ENCODE peak calls at places on chromosomes 13 and 19, in four cellular contexts. P is HCT116, G is K562, N is Panc1. L is an unnamed sample.

GRCh38 chr13:60425332-60425731 is 28.3 kb downstream of the TDRD3 start:
- DNase-seq in P (no peak), G (no peak), N (no peak), L (no peak)

GRCh38 chr13:47288546-47288945 is 391.7 kb upstream of the HTR2A start:
- DNase-seq in P (no peak), G (no peak), N (no peak), L (no peak)

GRCh38 chr19:54541712-54542111 is 31.9 kb upstream of the LILRA2 start:
- DNase-seq in P (no peak), G (no peak), N (no peak), L (no peak)

GRCh38 chr13:47168086-47168485 is 271.2 kb upstream of the HTR2A start:
- DNase-seq in P (no peak), G (no peak), N (no peak), L (no peak)

GRCh38 chr13:76455960-76456359 is 430.2 kb downstream of the KCTD12 start:
- DNase-seq in P (no peak), G (no peak), N (no peak), L (no peak)

GRCh38 chr13:41200126-41200525 is 5.8 kb upstream of the KBTBD7 start:
- DNase-seq in P (no peak), G (no peak), N (no peak), L (no peak)

GRCh38 chr13:113915786-113916329 is 52.0 kb upstream of the GAS6 start:
- DNase-seq in P (no peak), G (no peak), N (no peak), L (no peak)

GRCh38 chr13:61414686-61415664 is 674 bp downstream of the PCDH20 start:
- DNase-seq in P (no peak), G (no peak), N (no peak), L (peak)

GRCh38 chr13:111179908-111180756 is 65.0 kb downstream of the ARHGEF7 start:
- DNase-seq in P (no peak), G (no peak), N (no peak), L (no peak)

GRCh38 chr13:107271226-107271625 is 703.3 kb upstream of the ARGLU1 start:
- DNase-seq in P (no peak), G (no peak), N (no peak), L (no peak)

GRCh38 chr19:42601811-42602443 is 7.2 kb upstream of the CEACAM8 start:
- DNase-seq in P (no peak), G (peak), N (no peak), L (peak)

GRCh38 chr13:95317037-95317989 is 16.1 kb upstream of the ABCC4 start:
- DNase-seq in P (no peak), G (peak), N (no peak), L (no peak)

GRCh38 chr19:55272142-55272541 is 7.8 kb downstream of the HSPBP1 start:
- DNase-seq in P (no peak), G (no peak), N (no peak), L (no peak)

GRCh38 chr19:574658-575526 is 2.5 kb downstream of the BSG start:
- DNase-seq in P (no peak), G (peak), N (no peak), L (peak)

GRCh38 chr13:60019119-60019993 is 144.4 kb downstream of the DIAPH3 start:
- DNase-seq in P (no peak), G (no peak), N (no peak), L (peak)

GRCh38 chr13:45162821-45163220 is 38.0 kb downstream of the KCTD4 start:
- DNase-seq in P (peak), G (no peak), N (peak), L (no peak)

GRCh38 chr19:13953021-13953531 is 767 bp downstream of the DCAF15 start:
- DNase-seq in P (no peak), G (peak), N (no peak), L (no peak)

DNA sequence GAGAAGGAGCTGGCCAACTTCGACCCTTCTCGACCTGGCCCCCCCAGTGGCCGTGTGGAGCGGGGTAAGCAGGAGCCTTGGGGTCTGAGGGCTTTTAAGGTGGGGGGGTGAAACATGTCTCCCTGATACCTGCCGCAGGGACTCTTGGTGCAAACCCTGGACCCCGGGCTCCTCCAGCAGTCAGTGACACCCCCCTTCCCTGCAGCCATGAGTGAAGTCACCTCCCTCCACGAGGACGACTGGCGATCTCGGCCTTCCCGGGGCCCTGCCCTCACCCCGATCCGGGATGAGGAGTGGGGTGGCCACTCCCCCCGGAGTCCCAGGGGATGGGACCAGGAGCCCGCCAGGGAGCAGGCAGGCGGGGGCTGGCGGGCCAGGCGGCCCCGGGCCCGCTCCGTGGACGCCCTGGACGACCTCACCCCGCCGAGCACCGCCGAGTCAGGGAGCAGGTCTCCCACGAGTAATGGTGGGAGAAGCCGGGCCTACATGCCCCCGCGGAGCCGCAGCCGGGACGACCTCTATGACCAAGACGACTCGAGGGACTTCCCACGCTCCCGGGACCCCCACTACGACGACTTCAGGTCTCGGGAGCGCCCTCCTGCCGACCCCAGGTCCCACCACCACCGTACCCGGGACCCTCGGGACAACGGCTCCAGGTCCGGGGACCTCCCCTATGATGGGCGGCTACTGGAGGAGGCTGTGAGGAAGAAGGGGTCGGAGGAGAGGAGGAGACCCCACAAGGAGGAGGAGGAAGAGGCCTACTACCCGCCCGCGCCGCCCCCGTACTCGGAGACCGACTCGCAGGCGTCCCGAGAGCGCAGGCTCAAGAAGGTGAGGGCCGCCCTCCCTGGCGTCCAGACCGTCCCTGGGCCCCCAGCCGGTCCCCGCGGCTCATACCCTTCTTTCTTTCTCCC is 1.6 kb upstream of the USF2 start:
- DNase-seq in P (no peak), G (peak), N (no peak), L (no peak)
- TF ChIP-seq TCF7L2 in P (no peak), G (no peak), N (no peak), L (no peak)

GRCh38 chr19:10368101-10368803 is 12.1 kb downstream of the TYK2 start:
- DNase-seq in P (no peak), G (no peak), N (no peak), L (no peak)

GRCh38 chr19:10362259-10362658 is 18.1 kb downstream of the TYK2 start:
- DNase-seq in P (no peak), G (no peak), N (no peak), L (no peak)

GRCh38 chr19:10363789-10364281 is 16.5 kb downstream of the TYK2 start:
- DNase-seq in P (no peak), G (no peak), N (no peak), L (no peak)

GRCh38 chr19:10364644-10365043 is 15.7 kb downstream of the TYK2 start:
- DNase-seq in P (no peak), G (no peak), N (no peak), L (no peak)

DNA sequence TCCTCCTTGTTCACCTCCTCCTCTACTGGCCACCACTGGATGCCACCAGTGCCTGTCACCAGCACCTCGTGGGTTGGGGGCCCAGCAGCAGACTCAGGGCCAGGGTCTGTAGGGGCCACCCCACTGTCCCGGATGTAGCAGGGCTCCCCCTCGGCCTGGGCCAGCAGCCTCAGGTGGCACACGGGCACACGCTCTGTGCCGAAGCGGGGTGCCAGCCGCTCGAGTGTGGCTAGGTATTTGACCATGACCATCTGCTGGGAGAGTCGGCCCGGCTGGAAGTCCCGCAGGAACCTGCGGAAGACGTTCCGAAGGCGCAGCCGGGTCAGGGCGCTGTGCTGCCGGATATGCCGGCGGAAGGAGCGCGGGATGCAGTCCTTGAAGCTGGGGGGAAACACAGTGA is 14.9 kb downstream of the TYK2 start:
- DNase-seq in P (no peak), G (no peak), N (no peak), L (no peak)
- TF ChIP-seq TCF7L2 in P (no peak), G (no peak), N (no peak), L (no peak)

DNA sequence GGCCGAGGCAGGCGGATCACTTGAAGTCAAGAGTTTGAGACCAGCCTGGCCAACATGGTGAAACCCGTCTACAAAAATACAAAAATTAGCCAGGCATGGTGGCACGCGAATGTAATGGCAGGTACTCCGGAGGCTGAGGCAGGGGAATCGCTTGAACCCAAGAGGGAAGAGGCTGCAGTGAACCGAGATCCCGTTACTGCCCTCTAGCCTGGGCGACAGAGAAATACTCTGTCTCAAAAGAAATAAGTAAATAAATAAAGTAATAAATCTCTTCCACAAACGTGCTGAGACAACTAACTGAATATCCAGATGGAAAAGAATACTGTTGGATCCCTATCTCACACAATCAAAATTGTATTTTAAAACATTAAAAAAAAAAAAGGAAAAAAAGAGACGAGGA is 807 bp upstream of the ZNF813 start:
- DNase-seq in P (no peak), G (no peak), N (no peak), L (no peak)
- TF ChIP-seq TCF7L2 in P (no peak), G (no peak), N (no peak), L (no peak)

GRCh38 chr13:50229935-50230334 is 214.7 kb downstream of the KCNRG start:
- DNase-seq in P (no peak), G (no peak), N (no peak), L (no peak)

GRCh38 chr13:50227356-50227755 is 212.1 kb downstream of the KCNRG start:
- DNase-seq in P (no peak), G (no peak), N (no peak), L (no peak)

GRCh38 chr13:50226515-50227147 is 211.4 kb downstream of the KCNRG start:
- DNase-seq in P (no peak), G (no peak), N (no peak), L (no peak)

GRCh38 chr13:50228527-50228926 is 213.3 kb downstream of the KCNRG start:
- DNase-seq in P (no peak), G (no peak), N (no peak), L (no peak)

DNA sequence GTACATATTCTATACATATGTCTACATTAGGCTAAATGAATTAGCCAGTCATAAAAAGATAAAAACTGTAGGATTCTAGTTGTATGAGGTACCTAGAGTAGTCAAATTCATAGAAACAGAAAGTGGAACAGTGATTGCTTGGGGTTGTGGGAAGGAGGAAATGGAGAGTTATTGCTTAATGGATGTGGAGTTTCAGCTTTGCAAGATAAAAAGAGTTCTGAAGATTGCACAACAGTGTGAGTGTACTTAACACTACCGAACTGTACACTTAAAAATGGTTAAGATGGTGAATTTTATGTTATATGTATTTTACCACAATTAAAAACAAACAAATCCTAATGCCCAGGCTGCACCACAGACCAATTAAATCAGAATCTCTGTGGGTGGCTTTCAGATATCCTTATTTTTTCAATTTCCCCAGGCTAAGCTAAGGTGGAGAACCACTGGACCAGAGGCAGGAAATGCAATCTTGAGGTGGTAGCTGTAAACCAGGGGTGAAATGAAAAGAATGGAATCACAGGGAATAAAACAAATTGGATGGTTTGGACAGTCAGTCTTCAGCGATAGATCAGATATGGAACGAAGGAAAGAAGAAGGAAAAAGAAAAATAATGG is 215.2 kb downstream of the KCNRG start:
- DNase-seq in P (no peak), G (no peak), N (no peak), L (peak)
- TF ChIP-seq TCF7L2 in P (no peak), G (no peak), N (no peak), L (no peak)

GRCh38 chr19:49637865-49638350 is 2.0 kb downstream of the RRAS start:
- DNase-seq in P (no peak), G (peak), N (no peak), L (no peak)
- TF ChIP-seq TCF7L2 in P (no peak), G (no peak), N (no peak), L (no peak)

DNA sequence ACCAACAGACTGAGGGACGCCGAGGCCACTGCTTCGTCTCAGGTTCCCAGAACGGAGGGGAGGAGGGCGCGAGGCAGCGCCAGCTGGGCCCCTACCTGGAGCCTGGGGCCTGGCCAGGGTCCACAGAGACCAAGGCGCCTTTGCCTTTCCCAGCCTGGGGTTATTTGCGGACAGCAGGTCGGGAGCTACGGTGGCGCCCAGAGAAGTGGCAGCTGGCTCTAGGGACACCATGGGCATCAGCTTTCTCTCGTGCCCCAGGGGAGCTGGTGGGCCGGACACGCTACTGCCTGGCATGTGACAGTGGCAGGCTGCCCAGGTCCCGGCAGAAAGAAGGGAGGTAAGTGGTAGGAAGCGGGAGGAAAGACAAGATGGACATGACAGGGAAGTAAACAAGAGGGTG is 19.0 kb downstream of the AKT2 start:
- DNase-seq in P (no peak), G (no peak), N (no peak), L (no peak)
- TF ChIP-seq TCF7L2 in P (no peak), G (no peak), N (no peak), L (no peak)

GRCh38 chr19:47661571-47661970 is 51.7 kb upstream of the EHD2 start:
- DNase-seq in P (no peak), G (no peak), N (no peak), L (no peak)

GRCh38 chr19:47661161-47661560 is 52.1 kb upstream of the EHD2 start:
- DNase-seq in P (no peak), G (no peak), N (no peak), L (no peak)

GRCh38 chr19:47663435-47663910 is 49.7 kb upstream of the EHD2 start:
- DNase-seq in P (no peak), G (no peak), N (no peak), L (peak)

GRCh38 chr19:47660435-47660832 is 51.5 kb downstream of the BICRA start:
- DNase-seq in P (peak), G (no peak), N (no peak), L (peak)

DNA sequence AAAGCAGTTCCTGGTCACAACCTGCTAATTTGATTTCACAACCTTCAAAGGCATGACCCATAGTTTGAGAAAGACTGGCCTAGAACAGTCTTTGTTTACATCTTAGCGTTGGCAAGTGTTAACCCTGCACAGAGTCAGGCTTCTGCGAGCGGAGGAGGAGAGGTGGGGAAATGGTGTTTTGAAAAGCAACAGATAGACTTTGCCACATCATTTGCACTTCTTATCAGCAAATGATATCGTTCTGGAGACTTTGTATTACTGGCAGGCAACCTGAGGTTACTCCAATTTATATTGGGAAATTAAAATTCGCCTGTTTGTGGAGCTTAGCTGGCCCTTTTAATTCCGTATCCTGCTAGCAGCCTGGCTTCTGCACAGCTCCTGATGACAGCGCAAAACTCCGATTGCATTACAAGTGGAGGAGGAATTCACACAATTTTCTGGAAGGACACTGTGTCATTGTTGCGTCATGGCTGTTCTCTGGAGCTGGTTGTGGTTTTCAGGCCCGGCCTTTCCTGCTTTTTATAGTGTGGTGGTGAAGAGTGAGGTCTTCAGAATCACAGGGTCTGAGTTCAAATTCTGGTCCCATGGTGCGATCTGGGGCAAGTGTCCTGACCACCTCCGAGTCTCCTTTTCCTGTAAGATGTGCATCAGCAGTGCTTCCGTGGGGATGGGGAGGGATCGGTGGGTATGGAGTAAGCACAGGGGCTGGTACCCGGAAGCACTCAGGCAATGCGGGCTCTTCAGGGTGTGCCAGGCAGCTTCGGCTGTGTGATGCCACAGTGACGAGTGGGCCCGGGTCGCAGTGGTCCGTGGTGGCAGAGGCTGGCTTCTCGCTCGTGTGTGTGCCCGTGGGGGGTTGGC is 49.1 kb upstream of the EHD2 start:
- DNase-seq in P (no peak), G (peak), N (no peak), L (peak)
- TF ChIP-seq TCF7L2 in P (no peak), G (no peak), N (no peak), L (no peak)

DNA sequence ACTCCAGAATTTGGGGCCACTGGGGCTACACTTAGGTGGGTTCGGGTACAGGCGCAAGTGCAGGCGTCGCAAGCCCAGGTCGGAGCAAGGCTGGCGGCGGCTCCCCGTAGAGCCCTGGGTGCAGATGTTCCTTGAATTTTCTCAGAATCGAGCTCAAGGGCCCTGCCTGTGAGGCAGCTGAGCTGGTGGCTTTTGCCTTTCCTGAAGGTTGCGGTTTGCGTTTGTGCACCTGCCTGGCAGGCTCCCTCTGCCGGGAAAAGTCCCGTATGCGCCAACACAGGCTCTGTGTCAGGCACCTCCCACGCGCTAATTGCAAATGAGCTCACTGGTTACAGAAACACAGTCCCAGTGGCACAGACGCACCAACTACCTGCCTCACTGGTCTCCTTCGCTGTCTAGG is 5.9 kb downstream of the DOHH start:
- DNase-seq in P (no peak), G (no peak), N (no peak), L (no peak)
- TF ChIP-seq TCF7L2 in P (no peak), G (no peak), N (no peak), L (no peak)

GRCh38 chr19:3224346-3225325 is at the start of gene CELF5:
- DNase-seq in P (no peak), G (peak), N (no peak), L (no peak)
- TF ChIP-seq TCF7L2 in P (no peak), G (no peak), N (no peak), L (no peak)

GRCh38 chr19:18368504-18369222 is 17.3 kb upstream of the GDF15 start:
- DNase-seq in P (no peak), G (peak), N (no peak), L (peak)
- TF ChIP-seq TCF7L2 in P (no peak), G (no peak), N (no peak), L (no peak)